ENCODE peak calls at places on chromosome 3, in four cellular contexts. D is HEK293T, G is iris pigment epithelial cell, N is coronary artery. B is an unnamed sample.

GRCh38 chr3:196232154-196232881 is 16.0 kb downstream of the SLC51A start:
- DNase-seq in G (no peak), D (no peak), N (no peak), B (no peak)

GRCh38 chr3:134699721-134700120 is 48.9 kb upstream of the KY start:
- DNase-seq in D (no peak), G (no peak), N (no peak), B (no peak)

GRCh38 chr3:132635052-132635451 is 24.6 kb downstream of the ACAD11 start:
- DNase-seq in N (no peak), G (no peak), D (no peak), B (no peak)

GRCh38 chr3:196569003-196569516 is 600 bp downstream of the FBXO45 start:
- DNase-seq in D (peak; percentile 32), N (no peak), G (peak; percentile 39), B (peak; percentile 74)

GRCh38 chr3:55490194-55490913 is 3.2 kb upstream of the WNT5A start:
- DNase-seq in N (no peak), D (no peak), G (no peak), B (no peak)

GRCh38 chr3:41961061-41961749 is 698 bp downstream of the ULK4 start:
- DNase-seq in G (peak; percentile 90), D (peak; percentile 52), N (peak; percentile 78), B (peak; percentile 74)

GRCh38 chr3:143595456-143596077 is 252.7 kb downstream of the SLC9A9 start:
- DNase-seq in D (no peak), G (no peak), N (no peak), B (no peak)

GRCh38 chr3:176941674-176942073 is 255.6 kb downstream of the TBL1XR1 start:
- DNase-seq in D (no peak), G (no peak), N (no peak), B (no peak)

GRCh38 chr3:20072422-20072821 is 32.2 kb downstream of the KAT2B start:
- DNase-seq in G (no peak), N (no peak), D (no peak), B (no peak)

GRCh38 chr3:5053021-5053831 is 68.9 kb upstream of the ARL8B start:
- DNase-seq in N (no peak), D (no peak), G (peak; percentile 78), B (no peak)

GRCh38 chr3:184275302-184275701 is 520 bp upstream of the ECE2 start:
- DNase-seq in N (no peak), D (no peak), G (no peak), B (no peak)

B was measured in T47D.